ENCODE peak calls at places on chromosomes 3 and 15, in four cellular contexts. One of them, this sample, is unnamed.

GRCh38 chr3:12686096-12686495 is 22.2 kb upstream of the RAF1 start:
- DNase-seq in GM12865: no peak
- DNase-seq in uterus: no peak
- DNase-seq in CD4-positive, CD25-positive, alpha-beta regulatory T cell: no peak
- DNase-seq in this sample: no peak

GRCh38 chr3:139527287-139527686 is 12.3 kb downstream of the RBP1 start:
- DNase-seq in GM12865: no peak
- DNase-seq in uterus: no peak
- DNase-seq in CD4-positive, CD25-positive, alpha-beta regulatory T cell: no peak
- DNase-seq in this sample: no peak

GRCh38 chr3:172506094-172506493 is 17.1 kb downstream of the TNFSF10 start:
- DNase-seq in GM12865: no peak
- DNase-seq in uterus: no peak
- DNase-seq in CD4-positive, CD25-positive, alpha-beta regulatory T cell: no peak
- DNase-seq in this sample: no peak

GRCh38 chr3:39396690-39397089 is 9.8 kb upstream of the RPSA start:
- DNase-seq in GM12865: no peak
- DNase-seq in uterus: no peak
- DNase-seq in CD4-positive, CD25-positive, alpha-beta regulatory T cell: no peak
- DNase-seq in this sample: no peak

GRCh38 chr3:84987709-84988504 is 29.1 kb downstream of the CADM2 start:
- DNase-seq in GM12865: no peak
- DNase-seq in uterus: no peak
- DNase-seq in CD4-positive, CD25-positive, alpha-beta regulatory T cell: no peak
- DNase-seq in this sample: no peak

GRCh38 chr15:55360256-55360655 is 41.2 kb downstream of the PIGB start:
- DNase-seq in GM12865: no peak
- DNase-seq in uterus: no peak
- DNase-seq in CD4-positive, CD25-positive, alpha-beta regulatory T cell: no peak
- DNase-seq in this sample: no peak

GRCh38 chr3:23303601-23304217 is 100.6 kb downstream of the UBE2E2 start:
- DNase-seq in GM12865: no peak
- DNase-seq in uterus: no peak
- DNase-seq in CD4-positive, CD25-positive, alpha-beta regulatory T cell: no peak
- DNase-seq in this sample: no peak

GRCh38 chr3:88219138-88219792 is 69.5 kb downstream of the C3orf38 start:
- DNase-seq in GM12865: peak
- DNase-seq in uterus: no peak
- DNase-seq in CD4-positive, CD25-positive, alpha-beta regulatory T cell: peak
- DNase-seq in this sample: peak

GRCh38 chr15:47182818-47183217 is 534.5 kb upstream of the SEMA6D start:
- DNase-seq in GM12865: no peak
- DNase-seq in uterus: no peak
- DNase-seq in CD4-positive, CD25-positive, alpha-beta regulatory T cell: no peak
- DNase-seq in this sample: no peak

GRCh38 chr3:193347507-193348501 is 30.7 kb downstream of the ATP13A5 start:
- DNase-seq in GM12865: peak
- DNase-seq in uterus: no peak
- DNase-seq in CD4-positive, CD25-positive, alpha-beta regulatory T cell: no peak
- DNase-seq in this sample: no peak

GRCh38 chr15:100779331-100780207 is 100.1 kb upstream of the ALDH1A3 start:
- DNase-seq in GM12865: no peak
- DNase-seq in uterus: peak
- DNase-seq in CD4-positive, CD25-positive, alpha-beta regulatory T cell: no peak
- DNase-seq in this sample: no peak

GRCh38 chr15:31472636-31473383 is 146.2 kb downstream of the KLF13 start:
- DNase-seq in GM12865: peak
- DNase-seq in uterus: peak
- DNase-seq in CD4-positive, CD25-positive, alpha-beta regulatory T cell: peak
- DNase-seq in this sample: peak

GRCh38 chr3:107271787-107272387 is 105.4 kb upstream of the CCDC54 start:
- DNase-seq in GM12865: peak
- DNase-seq in uterus: no peak
- DNase-seq in CD4-positive, CD25-positive, alpha-beta regulatory T cell: peak
- DNase-seq in this sample: peak

GRCh38 chr3:172709776-172710708 is 825 bp downstream of the NCEH1 start:
- DNase-seq in GM12865: peak
- DNase-seq in uterus: peak
- DNase-seq in CD4-positive, CD25-positive, alpha-beta regulatory T cell: peak
- DNase-seq in this sample: no peak

GRCh38 chr3:60932669-60933068 is 318.6 kb downstream of the FHIT start:
- DNase-seq in GM12865: peak
- DNase-seq in uterus: no peak
- DNase-seq in CD4-positive, CD25-positive, alpha-beta regulatory T cell: peak
- DNase-seq in this sample: peak

GRCh38 chr3:4409415-4409814 is 57.7 kb downstream of the SUMF1 start:
- DNase-seq in GM12865: peak
- DNase-seq in uterus: no peak
- DNase-seq in CD4-positive, CD25-positive, alpha-beta regulatory T cell: peak
- DNase-seq in this sample: peak

GRCh38 chr15:83567318-83567717 is 86.6 kb upstream of the ADAMTSL3 start:
- DNase-seq in GM12865: peak
- DNase-seq in uterus: no peak
- DNase-seq in CD4-positive, CD25-positive, alpha-beta regulatory T cell: no peak
- DNase-seq in this sample: no peak

GRCh38 chr3:100465871-100466777 is 26.3 kb upstream of the TMEM45A start:
- DNase-seq in GM12865: peak
- DNase-seq in uterus: no peak
- DNase-seq in CD4-positive, CD25-positive, alpha-beta regulatory T cell: peak
- DNase-seq in this sample: no peak

GRCh38 chr3:53630547-53630946 is 136.1 kb downstream of the CACNA1D start:
- DNase-seq in GM12865: no peak
- DNase-seq in uterus: no peak
- DNase-seq in CD4-positive, CD25-positive, alpha-beta regulatory T cell: no peak
- DNase-seq in this sample: no peak

GRCh38 chr3:182331356-182331755 is 461.9 kb upstream of the ATP11B start:
- DNase-seq in GM12865: no peak
- DNase-seq in uterus: no peak
- DNase-seq in CD4-positive, CD25-positive, alpha-beta regulatory T cell: no peak
- DNase-seq in this sample: no peak

GRCh38 chr3:109413049-109413448 is 75.7 kb upstream of the DPPA4 start:
- DNase-seq in GM12865: no peak
- DNase-seq in uterus: no peak
- DNase-seq in CD4-positive, CD25-positive, alpha-beta regulatory T cell: no peak
- DNase-seq in this sample: no peak

GRCh38 chr3:55069950-55070349 is 142.1 kb upstream of the LRTM1 start:
- DNase-seq in GM12865: no peak
- DNase-seq in uterus: no peak
- DNase-seq in CD4-positive, CD25-positive, alpha-beta regulatory T cell: no peak
- DNase-seq in this sample: no peak

GRCh38 chr15:76533995-76534394 is 197.4 kb downstream of the ISL2 start:
- DNase-seq in GM12865: no peak
- DNase-seq in uterus: no peak
- DNase-seq in CD4-positive, CD25-positive, alpha-beta regulatory T cell: no peak
- DNase-seq in this sample: no peak

GRCh38 chr3:101279765-101280385 is 40.5 kb downstream of the IMPG2 start:
- DNase-seq in GM12865: no peak
- DNase-seq in uterus: no peak
- DNase-seq in CD4-positive, CD25-positive, alpha-beta regulatory T cell: no peak
- DNase-seq in this sample: no peak

GRCh38 chr3:94310736-94311135 is 247.9 kb downstream of the NSUN3 start:
- DNase-seq in GM12865: no peak
- DNase-seq in uterus: no peak
- DNase-seq in CD4-positive, CD25-positive, alpha-beta regulatory T cell: no peak
- DNase-seq in this sample: no peak

GRCh38 chr3:171115667-171116066 is 89.1 kb upstream of the SLC2A2 start:
- DNase-seq in GM12865: no peak
- DNase-seq in uterus: no peak
- DNase-seq in CD4-positive, CD25-positive, alpha-beta regulatory T cell: no peak
- DNase-seq in this sample: no peak

GRCh38 chr3:49265987-49266386 is 11.0 kb downstream of the C3orf62 start:
- DNase-seq in GM12865: no peak
- DNase-seq in uterus: no peak
- DNase-seq in CD4-positive, CD25-positive, alpha-beta regulatory T cell: no peak
- DNase-seq in this sample: no peak

GRCh38 chr3:15330031-15330596 is 2.3 kb downstream of the SH3BP5 start:
- DNase-seq in GM12865: peak
- DNase-seq in uterus: peak
- DNase-seq in CD4-positive, CD25-positive, alpha-beta regulatory T cell: no peak
- DNase-seq in this sample: no peak

GRCh38 chr15:78951841-78952238 is 7.0 kb upstream of the CTSH start:
- DNase-seq in GM12865: no peak
- DNase-seq in uterus: no peak
- DNase-seq in CD4-positive, CD25-positive, alpha-beta regulatory T cell: no peak
- DNase-seq in this sample: no peak

GRCh38 chr3:72961766-72962165 is 34.8 kb upstream of the PPP4R2 start:
- DNase-seq in GM12865: no peak
- DNase-seq in uterus: no peak
- DNase-seq in CD4-positive, CD25-positive, alpha-beta regulatory T cell: no peak
- DNase-seq in this sample: no peak

GRCh38 chr3:176351408-176351807 is 845.9 kb downstream of the TBL1XR1 start:
- DNase-seq in GM12865: no peak
- DNase-seq in uterus: no peak
- DNase-seq in CD4-positive, CD25-positive, alpha-beta regulatory T cell: no peak
- DNase-seq in this sample: no peak

GRCh38 chr3:33134026-33134625 is 20.3 kb downstream of the CRTAP start:
- DNase-seq in GM12865: peak
- DNase-seq in uterus: no peak
- DNase-seq in CD4-positive, CD25-positive, alpha-beta regulatory T cell: peak
- DNase-seq in this sample: peak

GRCh38 chr3:72738752-72739520 is 109.3 kb downstream of the SHQ1 start:
- DNase-seq in GM12865: peak
- DNase-seq in uterus: no peak
- DNase-seq in CD4-positive, CD25-positive, alpha-beta regulatory T cell: peak
- DNase-seq in this sample: no peak

GRCh38 chr3:76495216-76495615 is 544.7 kb upstream of the ROBO2 start:
- DNase-seq in GM12865: no peak
- DNase-seq in uterus: no peak
- DNase-seq in CD4-positive, CD25-positive, alpha-beta regulatory T cell: no peak
- DNase-seq in this sample: no peak

GRCh38 chr3:181134873-181135272 is 145.3 kb upstream of the DNAJC19 start:
- DNase-seq in GM12865: no peak
- DNase-seq in uterus: no peak
- DNase-seq in CD4-positive, CD25-positive, alpha-beta regulatory T cell: peak
- DNase-seq in this sample: no peak

GRCh38 chr15:23072633-23073032 is 33.3 kb upstream of the TUBGCP5 start:
- DNase-seq in GM12865: no peak
- DNase-seq in uterus: no peak
- DNase-seq in CD4-positive, CD25-positive, alpha-beta regulatory T cell: no peak
- DNase-seq in this sample: no peak

GRCh38 chr15:97984157-97984556 is 23.7 kb downstream of the ARRDC4 start:
- DNase-seq in GM12865: no peak
- DNase-seq in uterus: no peak
- DNase-seq in CD4-positive, CD25-positive, alpha-beta regulatory T cell: no peak
- DNase-seq in this sample: no peak

GRCh38 chr3:71241981-71242552 is 341.5 kb downstream of the FOXP1 start:
- DNase-seq in GM12865: no peak
- DNase-seq in uterus: no peak
- DNase-seq in CD4-positive, CD25-positive, alpha-beta regulatory T cell: no peak
- DNase-seq in this sample: no peak

GRCh38 chr3:71245052-71245488 is 338.5 kb downstream of the FOXP1 start:
- DNase-seq in GM12865: no peak
- DNase-seq in uterus: peak
- DNase-seq in CD4-positive, CD25-positive, alpha-beta regulatory T cell: no peak
- DNase-seq in this sample: no peak

GRCh38 chr3:71243230-71243629 is 340.3 kb downstream of the FOXP1 start:
- DNase-seq in GM12865: no peak
- DNase-seq in uterus: no peak
- DNase-seq in CD4-positive, CD25-positive, alpha-beta regulatory T cell: no peak
- DNase-seq in this sample: no peak

GRCh38 chr3:71245971-71246860 is 337.3 kb downstream of the FOXP1 start:
- DNase-seq in GM12865: no peak
- DNase-seq in uterus: no peak
- DNase-seq in CD4-positive, CD25-positive, alpha-beta regulatory T cell: no peak
- DNase-seq in this sample: no peak

DNA sequence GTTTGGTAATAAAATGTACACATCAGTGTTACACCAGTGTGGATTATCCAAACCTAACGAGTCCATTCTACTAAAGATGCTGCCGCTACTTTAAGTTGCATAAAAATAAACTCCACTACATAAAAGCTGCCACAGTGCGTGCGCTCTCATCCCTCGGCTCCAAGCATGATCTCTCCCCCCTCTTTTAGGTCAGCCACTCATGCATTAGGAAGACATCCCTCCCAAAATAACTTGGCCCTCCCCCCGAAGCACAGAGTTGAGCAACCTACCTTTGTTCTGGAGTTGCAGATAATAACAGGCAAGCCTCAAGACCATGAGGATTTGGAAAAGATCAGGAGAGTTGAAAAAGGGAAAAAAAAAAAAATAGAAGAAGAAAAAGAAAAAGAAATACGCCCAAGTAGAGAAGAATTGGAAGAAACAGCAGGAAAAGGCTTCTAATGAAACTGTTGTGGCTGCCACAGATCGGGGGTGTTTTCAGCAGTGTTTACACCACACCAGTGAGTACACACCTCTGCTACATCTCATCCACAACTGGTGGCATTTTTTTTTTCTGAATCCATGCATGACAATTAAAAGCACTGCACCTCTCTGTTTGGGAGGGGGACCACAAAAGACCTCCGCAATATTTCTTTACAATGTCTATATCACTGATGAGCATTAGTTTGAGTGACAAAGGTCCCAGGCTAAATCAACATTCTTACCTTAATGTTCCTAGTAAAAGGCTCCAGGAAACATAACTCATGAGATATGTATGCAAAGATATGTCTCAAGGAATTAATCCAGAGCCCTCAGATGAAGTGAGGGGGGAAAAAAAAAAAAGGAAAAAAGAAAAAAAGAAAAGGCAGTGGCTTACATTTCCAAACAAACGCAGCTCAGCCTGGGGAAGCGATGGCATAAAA is 339.1 kb downstream of the FOXP1 start:
- DNase-seq in GM12865: no peak
- DNase-seq in uterus: peak
- DNase-seq in CD4-positive, CD25-positive, alpha-beta regulatory T cell: no peak
- DNase-seq in this sample: no peak
- H3K4me3 ChIP-seq in GM12865: no peak
- H3K4me3 ChIP-seq in uterus: no peak
- H3K4me3 ChIP-seq in CD4-positive, CD25-positive, alpha-beta regulatory T cell: no peak
- H3K4me3 ChIP-seq in this sample: no peak

DNA sequence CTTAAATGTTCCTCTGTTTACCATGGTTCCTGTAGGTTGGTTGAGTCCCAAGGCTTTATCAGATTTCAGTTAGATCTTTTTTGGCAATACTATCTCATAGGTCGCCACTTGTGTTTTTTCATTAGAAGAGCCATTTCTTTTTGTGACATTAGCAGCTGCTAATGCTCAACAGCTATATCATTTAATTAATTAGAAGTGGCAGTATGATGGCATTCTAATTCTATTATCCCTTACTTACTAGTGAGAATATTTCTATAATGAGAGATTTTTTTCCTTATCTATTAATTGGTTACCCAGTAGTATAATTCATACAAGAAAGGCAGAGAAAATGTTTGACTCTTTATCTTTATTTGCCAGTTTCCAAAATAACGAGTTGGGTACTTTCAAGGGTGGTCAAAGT is 25.2 kb downstream of the FRMD4B start:
- DNase-seq in GM12865: no peak
- DNase-seq in uterus: no peak
- DNase-seq in CD4-positive, CD25-positive, alpha-beta regulatory T cell: no peak
- DNase-seq in this sample: no peak
- H3K4me3 ChIP-seq in GM12865: no peak
- H3K4me3 ChIP-seq in uterus: no peak
- H3K4me3 ChIP-seq in CD4-positive, CD25-positive, alpha-beta regulatory T cell: no peak
- H3K4me3 ChIP-seq in this sample: no peak

GRCh38 chr15:74314897-74315438 is 52.5 kb downstream of the CYP11A1 start:
- DNase-seq in GM12865: no peak
- DNase-seq in uterus: no peak
- DNase-seq in CD4-positive, CD25-positive, alpha-beta regulatory T cell: peak
- DNase-seq in this sample: peak
- H3K4me3 ChIP-seq in GM12865: peak
- H3K4me3 ChIP-seq in uterus: no peak
- H3K4me3 ChIP-seq in CD4-positive, CD25-positive, alpha-beta regulatory T cell: peak
- H3K4me3 ChIP-seq in this sample: peak

GRCh38 chr3:113212155-113212844 is 943 bp downstream of the BOC start:
- DNase-seq in GM12865: no peak
- DNase-seq in uterus: peak
- DNase-seq in CD4-positive, CD25-positive, alpha-beta regulatory T cell: peak
- DNase-seq in this sample: no peak
- H3K4me3 ChIP-seq in GM12865: peak
- H3K4me3 ChIP-seq in uterus: peak
- H3K4me3 ChIP-seq in CD4-positive, CD25-positive, alpha-beta regulatory T cell: no peak
- H3K4me3 ChIP-seq in this sample: no peak